ENCODE peak calls at places on chromosome 18, in nine cellular contexts. I is transverse colon, O is GM12878, X is SK-N-SH, Q is spleen, M is K562, H is stomach, U is sigmoid colon, V is HCT116. W is an unnamed sample. For H3K36me3, the result is how much of the 10 kb centered on the place peaks cover.

GRCh38 chr18:56812674-56813073 is 161.5 kb downstream of the WDR7 start:
- DNase-seq in Q (no peak), H (no peak), M (no peak), X (no peak), V (no peak), I (no peak), U (no peak), O (no peak), W (no peak)

GRCh38 chr18:28875059-28875458 is 698.1 kb upstream of the CDH2 start:
- DNase-seq in X (no peak), H (no peak), Q (no peak), V (no peak), I (no peak), U (no peak), M (no peak), O (no peak), W (no peak)

GRCh38 chr18:39913790-39914366 is 2041.2 kb upstream of the PIK3C3 start:
- DNase-seq in X (no peak), U (no peak), I (no peak), V (no peak), Q (no peak), M (no peak), H (no peak), O (no peak), W (no peak)

GRCh38 chr18:47689386-47689785 is 241.1 kb downstream of the SMAD2 start:
- DNase-seq in U (no peak), O (no peak), V (no peak), Q (no peak), I (no peak), X (no peak), M (no peak), H (no peak), W (no peak)

GRCh38 chr18:21481739-21482138 is 118.8 kb downstream of the ESCO1 start:
- DNase-seq in X (no peak), U (no peak), O (no peak), H (no peak), I (no peak), V (no peak), Q (no peak), M (no peak), W (no peak)

GRCh38 chr18:34990571-34990970 is 50.6 kb upstream of the MAPRE2 start:
- DNase-seq in M (no peak), U (no peak), I (no peak), X (no peak), Q (no peak), H (no peak), V (no peak), O (no peak), W (no peak)

GRCh38 chr18:22683196-22683676 is 249.9 kb upstream of the RBBP8 start:
- DNase-seq in O (no peak), H (peak), V (no peak), Q (no peak), I (peak), U (peak), M (no peak), X (no peak), W (peak)

GRCh38 chr18:35620765-35621164 is 39.2 kb downstream of the GALNT1 start:
- DNase-seq in I (peak), O (no peak), H (no peak), Q (no peak), V (no peak), X (no peak), M (no peak), U (no peak), W (no peak)

GRCh38 chr18:63844254-63844653 is 43.3 kb upstream of the SERPINB2 start:
- DNase-seq in M (no peak), O (no peak), X (no peak), Q (no peak), V (peak), U (no peak), H (no peak), I (no peak), W (no peak)

GRCh38 chr18:42182728-42183700 is 228.0 kb downstream of the PIK3C3 start:
- DNase-seq in M (no peak), X (no peak), V (no peak), Q (no peak), U (no peak), O (no peak), I (no peak), H (no peak), W (no peak)

GRCh38 chr18:62717059-62717849 is 1.9 kb downstream of the PHLPP1 start:
- DNase-seq in U (no peak), V (peak), X (peak), O (no peak), H (peak), I (peak), Q (no peak), M (no peak), W (peak)

GRCh38 chr18:37540424-37541121 is 25.0 kb downstream of the CELF4 start:
- DNase-seq in I (no peak), M (no peak), Q (peak), U (no peak), H (no peak), X (peak), O (no peak), V (no peak), W (no peak)

GRCh38 chr18:34970106-34970505 is 71.1 kb upstream of the MAPRE2 start:
- DNase-seq in O (no peak), Q (no peak), I (no peak), M (no peak), X (no peak), V (no peak), U (no peak), H (no peak), W (no peak)

GRCh38 chr18:63186934-63187574 is 132.5 kb downstream of the BCL2 start:
- DNase-seq in V (no peak), U (no peak), M (no peak), Q (no peak), H (no peak), X (no peak), O (no peak), I (no peak), W (no peak)

GRCh38 chr18:22551536-22552151 is 133.9 kb upstream of the CTAGE1 start:
- DNase-seq in H (no peak), M (no peak), V (peak), X (no peak), U (no peak), I (no peak), O (no peak), Q (no peak), W (no peak)

GRCh38 chr18:27964811-27965210 is 212.1 kb downstream of the CDH2 start:
- DNase-seq in V (no peak), U (no peak), M (no peak), I (no peak), O (no peak), X (no peak), Q (no peak), H (no peak), W (no peak)

GRCh38 chr18:41206341-41206740 is 748.7 kb upstream of the PIK3C3 start:
- DNase-seq in H (no peak), X (no peak), I (no peak), V (no peak), O (no peak), U (no peak), M (no peak), Q (no peak), W (no peak)

GRCh38 chr18:67766930-67767329 is 250.4 kb upstream of the DSEL start:
- DNase-seq in X (no peak), V (no peak), O (peak), U (no peak), M (no peak), H (no peak), I (no peak), Q (no peak), W (no peak)

GRCh38 chr18:8287184-8287885 is 321.9 kb upstream of the RAB12 start:
- DNase-seq in H (no peak), V (no peak), X (no peak), U (no peak), I (no peak), M (no peak), O (no peak), Q (no peak), W (no peak)

GRCh38 chr18:44111337-44111736 is 569.4 kb upstream of the SETBP1 start:
- DNase-seq in H (no peak), Q (no peak), X (no peak), O (no peak), U (no peak), I (no peak), M (no peak), V (no peak), W (no peak)

GRCh38 chr18:62828091-62828640 is 112.8 kb downstream of the PHLPP1 start:
- DNase-seq in X (no peak), I (no peak), M (no peak), U (no peak), V (no peak), H (no peak), Q (no peak), O (no peak), W (no peak)

GRCh38 chr18:12520442-12520992 is 112.8 kb downstream of the PRELID3A start:
- DNase-seq in U (no peak), V (no peak), H (no peak), X (peak), O (no peak), M (no peak), Q (no peak), I (no peak), W (no peak)

GRCh38 chr18:63511285-63511684 is 30.9 kb upstream of the SERPINB12 start:
- DNase-seq in X (peak), O (no peak), U (no peak), M (no peak), I (no peak), Q (no peak), V (peak), H (no peak), W (no peak)

GRCh38 chr18:21262979-21263378 is 20.9 kb downstream of the GREB1L start:
- DNase-seq in O (no peak), I (no peak), V (no peak), X (no peak), U (no peak), M (no peak), H (no peak), Q (no peak), W (no peak)

GRCh38 chr18:60870261-60870966 is 462.8 kb upstream of the CDH20 start:
- DNase-seq in V (no peak), Q (no peak), U (no peak), H (no peak), X (peak), M (no peak), O (no peak), I (no peak), W (no peak)

GRCh38 chr18:23257686-23258565 is 122.6 kb downstream of the CABLES1 start:
- DNase-seq in X (no peak), O (no peak), Q (no peak), U (no peak), M (no peak), H (no peak), V (no peak), I (no peak), W (no peak)

GRCh38 chr18:41326311-41326710 is 628.7 kb upstream of the PIK3C3 start:
- DNase-seq in M (no peak), V (no peak), O (no peak), U (no peak), I (no peak), X (no peak), Q (no peak), H (no peak), W (no peak)

GRCh38 chr18:24267878-24268277 is 129.0 kb downstream of the CABYR start:
- DNase-seq in U (no peak), H (no peak), I (no peak), M (no peak), V (no peak), X (no peak), O (no peak), Q (no peak), W (no peak)

GRCh38 chr18:63534615-63535014 is 7.6 kb upstream of the SERPINB12 start:
- DNase-seq in O (no peak), U (no peak), I (no peak), V (no peak), M (no peak), X (no peak), Q (no peak), H (no peak), W (no peak)

GRCh38 chr18:27583021-27583420 is 397.9 kb upstream of the CHST9 start:
- DNase-seq in M (no peak), I (no peak), Q (no peak), H (no peak), O (no peak), U (no peak), X (no peak), V (no peak), W (no peak)

GRCh38 chr18:27921392-27921791 is 255.5 kb downstream of the CDH2 start:
- DNase-seq in I (no peak), X (no peak), O (no peak), U (no peak), V (no peak), Q (no peak), M (no peak), H (no peak), W (no peak)

GRCh38 chr18:69865656-69866241 is 81.9 kb downstream of the CD226 start:
- DNase-seq in O (no peak), U (no peak), I (no peak), X (no peak), V (no peak), Q (no peak), M (no peak), H (no peak), W (no peak)

DNA sequence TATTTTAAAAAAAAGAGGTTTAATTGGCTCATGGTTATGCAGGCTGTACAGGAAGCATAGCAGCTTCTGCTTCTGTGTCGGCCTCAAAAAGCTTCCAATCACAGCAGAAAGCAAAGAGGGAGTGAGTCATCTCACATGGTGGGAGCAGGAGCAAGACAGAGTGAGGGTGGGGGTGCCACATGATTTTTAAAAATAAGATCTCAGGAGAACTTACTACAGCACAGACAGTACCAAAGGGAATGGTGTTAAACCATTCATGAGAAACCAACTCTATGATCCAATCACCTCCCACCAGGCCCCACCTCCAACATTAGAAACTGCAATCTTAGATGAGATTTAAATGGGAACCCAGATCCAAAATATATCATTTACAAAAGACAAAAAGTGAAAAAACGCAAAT is 14.6 kb downstream of the ZNF519 start:
- DNase-seq in U (no peak), O (no peak), Q (no peak), I (no peak), H (no peak), M (no peak), V (no peak), X (no peak), W (no peak)
- H3K36me3 ChIP-seq in U (under half), O (under half), Q (under half), I (under half), H (under half), M (under half), V (under half), X (under half), W (under half)

GRCh38 chr18:58143391-58143790 is 99.4 kb downstream of the NEDD4L start:
- DNase-seq in X (peak), M (no peak), Q (no peak), O (no peak), H (no peak), U (no peak), V (no peak), I (no peak), W (no peak)
- TF ChIP-seq POLR2AphosphoS5 in X (no peak), M (no peak), Q (no peak), O (no peak), H (peak), U (no peak), V (no peak), I (peak), W (no peak)

DNA sequence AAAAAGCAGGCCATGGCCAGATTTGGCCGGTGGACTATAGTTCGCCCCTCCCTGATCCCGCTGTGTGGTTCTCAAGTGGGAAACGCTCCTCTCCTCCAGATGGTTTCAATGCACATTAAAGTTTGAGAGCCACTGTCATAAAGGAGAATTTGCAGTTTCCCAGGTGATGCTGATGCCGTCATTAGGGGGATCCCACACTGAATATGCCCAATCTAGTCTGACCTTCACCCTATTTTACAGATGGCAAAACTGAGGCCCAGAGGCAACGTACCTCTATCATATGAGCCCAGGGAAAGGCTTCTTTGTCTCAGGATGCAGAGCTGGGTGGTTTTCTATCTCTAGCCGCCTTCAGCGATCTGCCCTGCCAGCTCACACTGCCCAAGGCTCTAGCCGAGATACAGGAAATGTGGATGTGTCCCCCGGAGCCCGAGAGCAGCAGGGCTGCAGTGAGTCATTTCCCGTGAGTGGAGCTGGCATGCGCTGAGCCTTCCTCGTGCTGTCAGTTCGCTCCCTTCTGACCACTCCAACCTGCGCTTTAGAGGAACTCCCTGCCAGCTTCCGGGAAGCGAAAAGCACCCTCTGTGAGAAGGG is 116.2 kb downstream of the SMAD7 start:
- DNase-seq in M (no peak), V (peak), H (peak), U (peak), X (no peak), I (peak), Q (peak), O (peak), W (peak)
- H3K36me3 ChIP-seq in M (under half), V (under half), H (under half), U (under half), X (under half), I (under half), Q (under half), O (under half), W (under half)

GRCh38 chr18:54255141-54255540 is 14.2 kb upstream of the POLI start:
- DNase-seq in O (no peak), H (no peak), V (no peak), M (no peak), U (no peak), X (no peak), Q (no peak), I (no peak), W (no peak)

GRCh38 chr18:54251606-54252400 is 17.5 kb upstream of the POLI start:
- DNase-seq in Q (no peak), I (no peak), H (no peak), U (no peak), X (no peak), O (no peak), V (no peak), M (no peak), W (no peak)

GRCh38 chr18:54250846-54251251 is 18.5 kb upstream of the POLI start:
- DNase-seq in U (no peak), O (peak), H (no peak), Q (no peak), X (no peak), V (no peak), I (no peak), M (no peak), W (no peak)

GRCh38 chr18:54257015-54257414 is 12.3 kb upstream of the POLI start:
- DNase-seq in O (no peak), V (no peak), Q (no peak), U (no peak), H (no peak), X (no peak), M (no peak), I (no peak), W (no peak)

GRCh38 chr18:54254265-54254758 is 15.0 kb upstream of the POLI start:
- DNase-seq in X (no peak), I (no peak), H (no peak), U (no peak), M (no peak), O (no peak), V (peak), Q (no peak), W (no peak)
- TF ChIP-seq POLR2AphosphoS5 in X (no peak), I (no peak), H (no peak), U (no peak), M (no peak), O (no peak), V (no peak), Q (no peak), W (no peak)

DNA sequence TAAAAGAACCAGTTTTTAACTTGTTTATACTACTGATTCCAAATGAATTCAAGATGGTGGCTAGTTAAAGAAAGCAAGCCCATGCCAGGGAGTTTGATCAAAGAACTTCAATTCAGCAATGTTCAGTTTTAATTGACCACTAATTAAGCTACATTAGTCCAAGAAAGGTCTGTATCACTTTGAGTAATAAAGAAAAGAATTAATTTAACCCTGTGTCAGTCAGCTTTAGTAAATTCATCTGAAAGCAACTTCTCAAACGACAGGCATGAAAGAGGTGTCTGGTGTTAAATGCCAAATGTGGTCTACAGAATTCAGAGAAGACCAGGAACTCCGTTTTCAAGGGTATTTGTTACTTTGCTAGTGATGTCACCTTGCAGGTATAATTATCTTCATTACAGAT is 281.7 kb downstream of the TCF4 start:
- DNase-seq in M (no peak), O (no peak), X (no peak), Q (no peak), V (no peak), I (no peak), U (no peak), H (no peak), W (no peak)
- H3K36me3 ChIP-seq in M (under half), O (under half), X (under half), Q (under half), V (under half), I (under half), U (under half), H (under half), W (under half)

GRCh38 chr18:45757005-45757404 is 33.0 kb downstream of the SLC14A1 start:
- DNase-seq in Q (no peak), I (no peak), M (no peak), H (no peak), U (no peak), V (no peak), X (no peak), O (no peak), W (no peak)

GRCh38 chr18:45753251-45753650 is 29.3 kb downstream of the SLC14A1 start:
- DNase-seq in O (no peak), H (no peak), Q (no peak), U (no peak), M (no peak), I (no peak), V (no peak), X (no peak), W (no peak)

GRCh38 chr18:45752681-45753080 is 28.7 kb downstream of the SLC14A1 start:
- DNase-seq in V (no peak), U (no peak), I (no peak), M (no peak), Q (no peak), X (no peak), O (no peak), H (no peak), W (no peak)

GRCh38 chr18:45760443-45761036 is 36.6 kb downstream of the SLC14A1 start:
- DNase-seq in H (no peak), X (no peak), M (no peak), Q (no peak), U (no peak), V (no peak), O (no peak), I (no peak), W (no peak)

DNA sequence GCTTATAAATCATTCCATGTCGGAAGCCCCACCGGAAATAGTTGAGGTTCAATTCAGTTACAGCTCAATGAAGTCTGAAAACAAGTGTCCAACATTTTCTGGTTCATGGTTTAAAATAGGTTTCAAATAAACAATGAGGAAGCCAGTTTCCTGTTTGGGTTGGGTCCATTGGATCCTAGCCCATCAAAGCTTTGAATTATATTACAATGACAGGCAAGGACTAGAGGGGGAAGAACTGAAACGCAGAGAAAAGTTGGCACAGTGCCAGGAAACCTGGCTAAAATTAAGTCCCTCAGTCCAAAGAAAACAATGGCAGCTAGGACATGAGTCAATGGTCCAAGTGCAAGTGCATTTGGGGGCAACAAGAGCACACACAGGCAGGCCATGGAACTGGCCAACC is 32.0 kb downstream of the SLC14A1 start:
- DNase-seq in I (no peak), H (peak), M (no peak), Q (no peak), X (no peak), U (no peak), O (no peak), V (no peak), W (peak)
- TF ChIP-seq POLR2AphosphoS5 in I (no peak), H (no peak), M (no peak), Q (peak), X (no peak), U (no peak), O (no peak), V (no peak), W (no peak)

W was measured in breast epithelium.